ENCODE peak calls at places on chromosomes 12 and 14, in eight cellular contexts. L, J, P, G, D, W, T and Z are unnamed samples.
A peak's percentile ranks its signal among the peaks of the same experiment; 100 is the strongest.

GRCh38 chr12:52391618-52392002 is 6.2 kb upstream of the KRT84 start:
- DNase-seq in D (peak; percentile 78), L (no peak), J (no peak), G (no peak), P (no peak), W (peak; percentile 74), T (no peak), Z (no peak)

GRCh38 chr14:80926706-80927384 is 14.7 kb downstream of the CEP128 start:
- DNase-seq in L (no peak), P (peak; percentile 9), W (no peak), G (no peak), T (no peak), D (no peak), J (no peak), Z (peak; percentile 41)

GRCh38 chr14:67618617-67619063 is 1.1 kb upstream of the ARG2 start:
- DNase-seq in D (no peak), P (peak; percentile 72), W (no peak), L (peak; percentile 80), J (peak; percentile 62), G (no peak), T (peak; percentile 72), Z (peak; percentile 85)

GRCh38 chr12:113844495-113845175 is 121.5 kb downstream of the RBM19 start:
- DNase-seq in J (no peak), D (peak; percentile 23), P (no peak), L (no peak), T (no peak), W (no peak), G (no peak), Z (no peak)

GRCh38 chr12:88310666-88311065 is 168.6 kb downstream of the TMTC3 start:
- DNase-seq in W (no peak), T (no peak), J (no peak), L (no peak), G (no peak), D (no peak), P (no peak), Z (no peak)

GRCh38 chr12:2613674-2614073 is 181.1 kb upstream of the FKBP4 start:
- DNase-seq in P (peak; percentile 46), L (peak; percentile 72), J (no peak), W (no peak), D (no peak), T (no peak), G (peak; percentile 54), Z (peak; percentile 97)

GRCh38 chr12:114790276-114790675 is 106.3 kb upstream of the TBX3 start:
- DNase-seq in J (no peak), G (no peak), W (no peak), D (no peak), T (no peak), P (no peak), L (no peak), Z (no peak)

GRCh38 chr14:30227871-30228270 is 300.2 kb upstream of the PRKD1 start:
- DNase-seq in T (no peak), D (peak; percentile 16), G (no peak), P (no peak), W (no peak), J (no peak), L (peak; percentile 86), Z (peak; percentile 60)

GRCh38 chr14:58738189-58738836 is 100.6 kb downstream of the DACT1 start:
- DNase-seq in T (no peak), P (no peak), W (no peak), G (no peak), D (no peak), L (peak; percentile 99), J (no peak), Z (peak; percentile 89)

GRCh38 chr14:29892327-29892726 is 35.3 kb downstream of the PRKD1 start:
- DNase-seq in W (no peak), T (no peak), G (no peak), P (no peak), D (no peak), L (peak; percentile 44), J (no peak), Z (peak; percentile 17)

GRCh38 chr14:22976620-22977433 is 5.5 kb downstream of the AJUBA start:
- DNase-seq in W (peak; percentile 48), J (no peak), G (no peak), T (peak; percentile 56), L (peak; percentile 82), D (no peak), P (no peak), Z (peak; percentile 53)

GRCh38 chr12:92356405-92356804 is 210.8 kb upstream of the BTG1 start:
- DNase-seq in J (no peak), T (no peak), W (no peak), G (no peak), L (no peak), D (no peak), P (peak; percentile 14), Z (no peak)

GRCh38 chr12:30763053-30763452 is 8.3 kb upstream of the CAPRIN2 start:
- DNase-seq in W (peak; percentile 36), G (no peak), T (no peak), L (no peak), D (no peak), P (no peak), J (no peak), Z (no peak)

GRCh38 chr12:52415870-52416750 is 10.0 kb upstream of the KRT82 start:
- DNase-seq in T (no peak), G (no peak), W (no peak), L (peak; percentile 70), J (no peak), P (no peak), D (no peak), Z (peak; percentile 22)

GRCh38 chr12:90069711-90070110 is 361.1 kb upstream of the ATP2B1 start:
- DNase-seq in W (no peak), J (no peak), G (no peak), T (no peak), D (no peak), L (no peak), P (no peak), Z (no peak)

GRCh38 chr12:13373803-13374202 is 177.3 kb downstream of the EMP1 start:
- DNase-seq in G (no peak), D (no peak), J (no peak), T (no peak), L (no peak), P (no peak), W (no peak), Z (no peak)

GRCh38 chr12:71195338-71195896 is 37.6 kb upstream of the TSPAN8 start:
- DNase-seq in T (no peak), G (no peak), J (no peak), W (no peak), D (no peak), L (peak; percentile 28), P (no peak), Z (no peak)

GRCh38 chr14:53409974-53410373 is 256.9 kb upstream of the DDHD1 start:
- DNase-seq in T (no peak), G (no peak), W (no peak), L (no peak), P (no peak), D (no peak), J (no peak), Z (peak; percentile 43)

GRCh38 chr14:50333010-50333409 is 20.9 kb downstream of the DMAC2L start:
- DNase-seq in D (peak; percentile 48), W (no peak), G (no peak), J (no peak), L (peak; percentile 70), P (no peak), T (no peak), Z (peak; percentile 45)

GRCh38 chr14:95360828-95361227 is 41.1 kb upstream of the CLMN start:
- DNase-seq in W (no peak), G (no peak), L (no peak), J (no peak), D (no peak), P (no peak), T (no peak), Z (no peak)
- TF ChIP-seq CTCF in W (no peak), G (no peak), L (no peak), J (no peak), D (no peak), P (no peak), T (no peak), Z (no peak)

DNA sequence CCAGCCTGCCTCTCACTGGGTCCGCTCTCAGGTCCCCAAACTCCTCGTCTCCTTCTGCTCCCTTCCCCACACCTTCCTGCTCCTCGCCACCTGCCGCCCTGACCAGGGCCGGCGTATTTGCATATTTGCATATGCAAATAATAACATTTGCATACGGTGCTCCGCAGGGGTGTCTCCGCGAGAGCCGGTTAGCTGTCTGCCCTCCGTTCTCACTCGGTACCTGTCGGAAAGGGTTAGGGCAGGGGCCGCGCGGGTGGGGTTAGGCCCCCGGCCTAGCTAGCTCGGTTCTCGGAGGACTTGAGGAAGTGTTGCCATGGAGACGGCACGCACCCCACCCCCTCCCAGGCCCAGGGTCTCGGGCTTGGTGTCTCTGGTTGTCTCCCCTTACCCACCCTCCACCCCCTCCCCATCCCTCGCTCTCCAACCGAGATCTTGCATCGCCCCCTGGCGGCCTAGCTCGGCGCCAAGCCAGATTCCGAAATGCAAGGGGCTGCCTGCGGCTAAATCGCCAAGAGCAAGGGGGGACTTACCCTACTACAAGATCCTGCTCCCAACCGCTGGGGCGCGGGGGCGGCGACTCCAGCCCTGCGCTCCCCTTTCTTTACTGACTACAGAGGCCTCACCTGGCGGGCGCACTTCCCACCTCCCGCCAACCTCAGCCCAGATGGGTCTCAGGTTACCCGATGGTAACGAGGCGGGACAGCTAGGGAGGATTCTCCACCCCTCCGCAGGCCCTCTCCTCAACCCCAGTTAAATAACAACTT is 8.1 kb downstream of the STAC3 start:
- DNase-seq in W (peak; percentile 63), J (peak; percentile 93), T (peak; percentile 97), P (peak; percentile 80), L (peak; percentile 68), G (peak; percentile 56), D (no peak), Z (peak; percentile 47)
- H3K4me3 ChIP-seq in W (peak overlapping the region; percentile 37), J (peak overlapping the region; percentile 60), T (peak overlapping the region; percentile 74), P (peak overlapping the region; percentile 42), L (peak overlapping the region; percentile 68), G (peak overlapping the region; percentile 48), D (peak overlapping the region; percentile 60), Z (peak overlapping the region; percentile 31)

GRCh38 chr14:72736348-72736747 is 157.6 kb downstream of the DPF3 start:
- DNase-seq in G (no peak), J (no peak), W (peak; percentile 21), P (peak; percentile 18), L (peak; percentile 27), D (no peak), T (no peak), Z (peak; percentile 90)
- TF ChIP-seq CTCF in G (no peak), J (no peak), W (no peak), P (peak; percentile 25), L (peak; percentile 47), D (peak; percentile 41), T (no peak), Z (no peak)

GRCh38 chr14:100386846-100387245 is 63.7 kb downstream of the SLC25A47 start:
- DNase-seq in P (no peak), T (no peak), G (no peak), D (no peak), J (no peak), W (no peak), L (no peak), Z (no peak)

GRCh38 chr14:100389497-100390104 is 66.5 kb downstream of the SLC25A47 start:
- DNase-seq in W (peak; percentile 75), D (no peak), P (no peak), G (no peak), T (no peak), L (no peak), J (no peak), Z (no peak)

GRCh38 chr14:100387450-100387849 is 64.3 kb downstream of the SLC25A47 start:
- DNase-seq in J (no peak), T (no peak), D (no peak), L (no peak), G (no peak), P (no peak), W (no peak), Z (no peak)

GRCh38 chr14:100386121-100386520 is 63.0 kb downstream of the SLC25A47 start:
- DNase-seq in W (no peak), D (no peak), J (no peak), G (no peak), P (no peak), T (no peak), L (no peak), Z (no peak)

GRCh38 chr14:100388137-100389050 is 65.3 kb downstream of the SLC25A47 start:
- DNase-seq in D (no peak), L (peak; percentile 50), W (no peak), P (no peak), T (no peak), G (no peak), J (no peak), Z (no peak)
- H3K4me3 ChIP-seq in D (no peak overlapping the region), L (peak overlapping the region; percentile 43), W (no peak overlapping the region), P (no peak overlapping the region), T (no peak overlapping the region), G (no peak overlapping the region), J (no peak overlapping the region), Z (no peak overlapping the region)